ENCODE peak calls at places on chromosomes 2 and 18, in four cellular contexts. A, F, C and S are unnamed samples.

GRCh38 chr2:137937778-137938177 is 26.5 kb upstream of the HNMT start:
- DNase-seq in A (no peak), F (no peak), C (no peak), S (no peak)

GRCh38 chr18:41714872-41715271 is 240.2 kb upstream of the PIK3C3 start:
- DNase-seq in A (no peak), F (no peak), C (no peak), S (no peak)

GRCh38 chr18:75205760-75206109 is 3.2 kb downstream of the PTGR3 start:
- DNase-seq in A (no peak), F (no peak), C (no peak), S (no peak)

GRCh38 chr18:58668897-58669296 is 2.4 kb upstream of the MALT1 start:
- DNase-seq in A (no peak), F (no peak), C (no peak), S (peak; percentile 44)

GRCh38 chr2:57181315-57182038 is 865.1 kb upstream of the VRK2 start:
- DNase-seq in A (no peak), F (no peak), C (no peak), S (no peak)

GRCh38 chr2:221568299-221568698 is 3.8 kb downstream of the EPHA4 start:
- DNase-seq in A (no peak), F (no peak), C (no peak), S (no peak)

GRCh38 chr2:11103984-11104793 is 51.1 kb upstream of the SLC66A3 start:
- DNase-seq in A (no peak), F (no peak), C (no peak), S (no peak)

GRCh38 chr2:118279005-118279404 is 190.7 kb downstream of the INSIG2 start:
- DNase-seq in A (no peak), F (no peak), C (no peak), S (no peak)

GRCh38 chr18:4068552-4069158 is 386.5 kb downstream of the DLGAP1 start:
- DNase-seq in A (peak; percentile 1), F (no peak), C (no peak), S (peak; percentile 9)

GRCh38 chr2:46187112-46187618 is 110.0 kb upstream of the EPAS1 start:
- DNase-seq in A (no peak), F (peak; percentile 64), C (no peak), S (no peak)

GRCh38 chr18:78528437-78529228 is 451.0 kb upstream of the SALL3 start:
- DNase-seq in A (no peak), F (no peak), C (no peak), S (no peak)

GRCh38 chr18:54775686-54776085 is 52.6 kb upstream of the RAB27B start:
- DNase-seq in A (no peak), F (peak; percentile 40), C (peak; percentile 64), S (peak; percentile 35)

GRCh38 chr2:217617496-217618085 is 385.2 kb downstream of the TNS1 start:
- DNase-seq in A (no peak), F (no peak), C (no peak), S (no peak)

GRCh38 chr2:134039912-134040581 is 213.8 kb upstream of the MGAT5 start:
- DNase-seq in A (no peak), F (no peak), C (no peak), S (no peak)

GRCh38 chr2:86016581-86016980 is 89.1 kb downstream of the POLR1A start:
- DNase-seq in A (no peak), F (no peak), C (no peak), S (no peak)

GRCh38 chr2:162301151-162301804 is 17.2 kb downstream of the IFIH1 start:
- DNase-seq in A (peak; percentile 55), F (peak; percentile 59), C (peak; percentile 15), S (no peak)

GRCh38 chr2:96856776-96857673 is 791 bp downstream of the ANKRD39 start:
- DNase-seq in A (no peak), F (no peak), C (no peak), S (no peak)

GRCh38 chr18:45688113-45688512 is 35.9 kb upstream of the SLC14A1 start:
- DNase-seq in A (no peak), F (no peak), C (no peak), S (no peak)

GRCh38 chr2:207683879-207684627 is 27.4 kb upstream of the CCNYL1 start:
- DNase-seq in A (no peak), F (no peak), C (peak; percentile 91), S (peak; percentile 89)

GRCh38 chr2:30639836-30640235 is 167.4 kb downstream of the CAPN13 start:
- DNase-seq in A (no peak), F (no peak), C (no peak), S (no peak)
- TF ChIP-seq CTCF in A (no peak), F (no peak), C (no peak), S (no peak)

GRCh38 chr2:168336786-168337388 is 89.5 kb upstream of the STK39 start:
- DNase-seq in A (peak; percentile 57), F (peak; percentile 75), C (no peak), S (no peak)
- TF ChIP-seq CTCF in A (peak; percentile 50), F (no peak), C (peak; percentile 88), S (peak; percentile 71)

GRCh38 chr2:239002960-239003932 is 155.4 kb downstream of the TWIST2 start:
- DNase-seq in A (no peak), F (no peak), C (no peak), S (no peak)
- TF ChIP-seq CTCF in A (no peak), F (no peak), C (no peak), S (peak; percentile 4)

DNA sequence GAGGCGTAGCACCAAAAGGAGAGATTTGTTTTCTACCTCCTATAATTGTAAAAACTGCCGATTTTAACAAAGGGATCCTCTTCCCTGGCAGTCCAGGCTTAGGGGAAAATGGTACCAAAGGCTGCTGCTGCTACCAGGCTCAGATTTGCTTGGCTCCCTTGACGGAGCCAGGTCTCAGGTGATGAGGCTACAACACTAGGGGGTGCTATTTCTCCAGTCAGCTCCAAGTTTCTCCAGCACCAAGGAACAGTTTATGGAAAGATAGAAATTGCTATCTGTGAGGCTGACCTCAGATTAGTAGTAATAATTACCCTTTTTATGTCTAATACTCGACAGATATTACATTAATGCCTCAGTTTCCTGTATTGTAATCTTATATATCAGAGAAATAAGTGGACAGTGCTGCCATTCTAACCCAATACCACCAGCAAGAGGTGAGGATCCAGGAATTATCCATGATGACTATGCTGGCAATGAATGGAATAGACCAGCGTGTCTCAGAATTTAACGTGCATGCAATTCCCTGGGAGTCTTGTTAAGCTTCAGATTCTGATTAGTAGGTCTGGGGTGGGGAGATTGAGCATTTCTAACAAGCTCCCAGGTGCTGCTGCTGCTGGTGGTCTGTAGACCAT is 111.3 kb downstream of the ESCO1 start:
- DNase-seq in A (no peak), F (peak; percentile 45), C (no peak), S (peak; percentile 1)
- TF ChIP-seq CTCF in A (peak; percentile 48), F (no peak), C (peak; percentile 93), S (peak; percentile 75)

GRCh38 chr2:19359021-19359357 is 566 bp upstream of the OSR1 start:
- DNase-seq in A (no peak), F (no peak), C (no peak), S (no peak)

GRCh38 chr2:19356545-19357382 is 1.7 kb downstream of the OSR1 start:
- DNase-seq in A (no peak), F (no peak), C (no peak), S (no peak)

GRCh38 chr2:19357383-19358241 is 811 bp downstream of the OSR1 start:
- DNase-seq in A (no peak), F (peak; percentile 47), C (no peak), S (no peak)

GRCh38 chr2:19359456-19359855 is 1.0 kb upstream of the OSR1 start:
- DNase-seq in A (no peak), F (no peak), C (no peak), S (no peak)

DNA sequence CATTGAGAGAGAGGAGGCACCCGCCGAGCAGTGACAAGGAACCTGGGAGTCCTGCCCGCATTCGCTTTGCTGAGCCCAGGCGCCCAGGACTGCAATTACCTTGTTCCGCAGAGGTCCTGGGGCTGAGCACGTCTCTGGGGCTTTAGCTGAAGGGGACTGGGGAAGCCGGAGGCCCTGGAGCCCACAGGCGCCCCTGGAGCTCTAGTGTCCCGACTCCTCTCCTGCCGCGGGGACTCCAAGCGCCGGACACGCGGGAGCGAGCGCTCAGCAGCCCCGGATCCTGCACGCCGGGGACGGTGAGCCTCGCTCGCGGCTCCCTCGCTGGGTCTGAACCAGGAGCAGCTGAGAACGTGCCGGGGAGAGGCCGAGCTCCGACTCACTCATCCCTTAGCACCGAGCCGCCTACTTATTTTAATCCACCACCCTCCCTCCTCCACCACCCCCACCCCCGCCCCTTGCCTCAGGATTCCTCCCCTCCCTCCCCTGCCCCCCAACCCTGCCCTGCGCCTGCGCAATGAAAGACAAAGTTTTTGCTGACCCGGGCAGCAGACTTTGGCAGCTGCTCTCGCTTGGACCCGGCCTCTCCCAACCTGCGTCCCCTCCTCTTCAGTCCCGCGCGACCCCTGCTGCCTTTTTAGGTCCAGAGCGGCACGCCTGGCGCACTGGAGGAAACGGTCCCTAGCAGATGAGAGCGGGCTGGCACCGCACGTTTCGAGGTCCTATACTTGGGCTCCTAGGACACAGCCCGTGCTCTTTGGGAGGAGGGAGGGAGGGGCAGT is at the start of gene OSR1:
- DNase-seq in A (no peak), F (peak; percentile 55), C (no peak), S (no peak)
- TF ChIP-seq CTCF in A (no peak), F (no peak), C (no peak), S (no peak)

GRCh38 chr2:237865623-237866041 is 6.2 kb downstream of the RAMP1 start:
- DNase-seq in A (no peak), F (no peak), C (no peak), S (no peak)
- TF ChIP-seq CTCF in A (no peak), F (no peak), C (no peak), S (peak; percentile 28)

DNA sequence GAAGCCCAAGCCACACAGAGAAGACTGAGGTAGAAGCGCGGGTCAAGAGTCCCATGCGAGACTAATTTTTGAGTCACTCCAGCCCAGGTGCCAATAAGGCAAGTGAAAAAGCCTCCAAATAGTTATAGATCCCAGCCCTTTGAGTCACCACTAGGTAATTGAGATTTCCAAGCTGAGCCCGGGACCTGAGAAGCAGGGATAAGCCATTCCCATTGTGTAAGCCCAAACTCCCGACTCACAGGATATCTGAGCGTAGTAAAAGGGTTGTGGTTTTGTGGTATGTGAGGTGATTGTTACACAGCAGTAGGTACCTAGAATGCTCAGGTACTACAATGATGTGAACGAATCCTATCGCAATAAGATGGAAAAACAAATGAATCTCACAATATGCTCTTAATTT is 560.7 kb downstream of the DSC3 start:
- DNase-seq in A (no peak), F (no peak), C (no peak), S (no peak)
- TF ChIP-seq CTCF in A (no peak), F (no peak), C (no peak), S (no peak)

GRCh38 chr18:48136051-48136543 is 205.6 kb upstream of the SMAD2 start:
- DNase-seq in A (no peak), F (peak; percentile 61), C (no peak), S (no peak)
- TF ChIP-seq CTCF in A (no peak), F (no peak), C (no peak), S (no peak)